ENCODE peak calls at places on chromosome 18, in seven cellular contexts. One of them, this sample, is unnamed.

GRCh38 chr18:25595274-25595673 is 243.3 kb upstream of the ZNF521 start:
- DNase-seq in adipocyte: no peak
- DNase-seq in neural progenitor cell: no peak
- DNase-seq in AG04450: no peak
- DNase-seq in tibial nerve: no peak
- DNase-seq in foreskin fibroblast: no peak
- DNase-seq in CD8-positive, alpha-beta T cell: no peak
- DNase-seq in this sample: no peak

GRCh38 chr18:10197097-10197496 is 257.3 kb upstream of the APCDD1 start:
- DNase-seq in tibial nerve: no peak
- DNase-seq in adipocyte: peak
- DNase-seq in AG04450: no peak
- DNase-seq in CD8-positive, alpha-beta T cell: no peak
- DNase-seq in foreskin fibroblast: no peak
- DNase-seq in neural progenitor cell: no peak
- DNase-seq in this sample: no peak

GRCh38 chr18:13436596-13436995 is 218.0 kb downstream of the LDLRAD4 start:
- DNase-seq in foreskin fibroblast: no peak
- DNase-seq in adipocyte: no peak
- DNase-seq in AG04450: no peak
- DNase-seq in CD8-positive, alpha-beta T cell: peak
- DNase-seq in neural progenitor cell: no peak
- DNase-seq in tibial nerve: no peak
- DNase-seq in this sample: no peak

GRCh38 chr18:38421016-38421415 is 855.4 kb upstream of the CELF4 start:
- DNase-seq in foreskin fibroblast: no peak
- DNase-seq in neural progenitor cell: peak
- DNase-seq in tibial nerve: no peak
- DNase-seq in CD8-positive, alpha-beta T cell: no peak
- DNase-seq in adipocyte: no peak
- DNase-seq in AG04450: no peak
- DNase-seq in this sample: no peak

GRCh38 chr18:46893360-46893759 is 23.9 kb downstream of the PIAS2 start:
- DNase-seq in neural progenitor cell: no peak
- DNase-seq in adipocyte: no peak
- DNase-seq in AG04450: no peak
- DNase-seq in foreskin fibroblast: no peak
- DNase-seq in CD8-positive, alpha-beta T cell: no peak
- DNase-seq in tibial nerve: no peak
- DNase-seq in this sample: no peak

GRCh38 chr18:30623401-30624065 is 419.0 kb downstream of the DSC3 start:
- DNase-seq in neural progenitor cell: no peak
- DNase-seq in adipocyte: no peak
- DNase-seq in foreskin fibroblast: no peak
- DNase-seq in CD8-positive, alpha-beta T cell: no peak
- DNase-seq in AG04450: no peak
- DNase-seq in tibial nerve: no peak
- DNase-seq in this sample: no peak

GRCh38 chr18:13530215-13530878 is 196.0 kb downstream of the FAM210A start:
- DNase-seq in tibial nerve: no peak
- DNase-seq in adipocyte: no peak
- DNase-seq in foreskin fibroblast: no peak
- DNase-seq in CD8-positive, alpha-beta T cell: peak
- DNase-seq in AG04450: no peak
- DNase-seq in neural progenitor cell: no peak
- DNase-seq in this sample: no peak

GRCh38 chr18:13606589-13607254 is 119.6 kb downstream of the FAM210A start:
- DNase-seq in neural progenitor cell: no peak
- DNase-seq in adipocyte: no peak
- DNase-seq in tibial nerve: no peak
- DNase-seq in foreskin fibroblast: no peak
- DNase-seq in AG04450: no peak
- DNase-seq in CD8-positive, alpha-beta T cell: no peak
- DNase-seq in this sample: no peak

GRCh38 chr18:46518438-46518837 is 138.6 kb downstream of the LOXHD1 start:
- DNase-seq in adipocyte: no peak
- DNase-seq in neural progenitor cell: peak
- DNase-seq in foreskin fibroblast: no peak
- DNase-seq in AG04450: no peak
- DNase-seq in CD8-positive, alpha-beta T cell: no peak
- DNase-seq in tibial nerve: no peak
- DNase-seq in this sample: no peak

GRCh38 chr18:8247700-8248099 is 361.5 kb upstream of the RAB12 start:
- DNase-seq in foreskin fibroblast: no peak
- DNase-seq in neural progenitor cell: peak
- DNase-seq in AG04450: no peak
- DNase-seq in CD8-positive, alpha-beta T cell: no peak
- DNase-seq in tibial nerve: no peak
- DNase-seq in adipocyte: no peak
- DNase-seq in this sample: no peak

GRCh38 chr18:63192171-63192884 is 127.2 kb downstream of the BCL2 start:
- DNase-seq in adipocyte: no peak
- DNase-seq in neural progenitor cell: no peak
- DNase-seq in CD8-positive, alpha-beta T cell: no peak
- DNase-seq in foreskin fibroblast: no peak
- DNase-seq in AG04450: no peak
- DNase-seq in tibial nerve: no peak
- DNase-seq in this sample: no peak

GRCh38 chr18:634551-635045 is 22.9 kb upstream of the TYMS start:
- DNase-seq in tibial nerve: no peak
- DNase-seq in CD8-positive, alpha-beta T cell: no peak
- DNase-seq in neural progenitor cell: peak
- DNase-seq in adipocyte: peak
- DNase-seq in AG04450: no peak
- DNase-seq in foreskin fibroblast: no peak
- DNase-seq in this sample: no peak

GRCh38 chr18:50075772-50076171 is 119.2 kb downstream of the MYO5B start:
- DNase-seq in neural progenitor cell: no peak
- DNase-seq in tibial nerve: no peak
- DNase-seq in CD8-positive, alpha-beta T cell: no peak
- DNase-seq in AG04450: no peak
- DNase-seq in adipocyte: no peak
- DNase-seq in foreskin fibroblast: no peak
- DNase-seq in this sample: no peak

GRCh38 chr18:50073319-50073718 is 121.6 kb downstream of the MYO5B start:
- DNase-seq in adipocyte: no peak
- DNase-seq in AG04450: no peak
- DNase-seq in foreskin fibroblast: no peak
- DNase-seq in neural progenitor cell: no peak
- DNase-seq in CD8-positive, alpha-beta T cell: no peak
- DNase-seq in tibial nerve: no peak
- DNase-seq in this sample: no peak

GRCh38 chr18:50079571-50080295 is 115.2 kb downstream of the MYO5B start:
- DNase-seq in tibial nerve: no peak
- DNase-seq in AG04450: no peak
- DNase-seq in adipocyte: no peak
- DNase-seq in CD8-positive, alpha-beta T cell: no peak
- DNase-seq in neural progenitor cell: no peak
- DNase-seq in foreskin fibroblast: no peak
- DNase-seq in this sample: no peak

GRCh38 chr18:50074404-50074803 is 120.5 kb downstream of the MYO5B start:
- DNase-seq in neural progenitor cell: no peak
- DNase-seq in AG04450: no peak
- DNase-seq in adipocyte: no peak
- DNase-seq in foreskin fibroblast: no peak
- DNase-seq in CD8-positive, alpha-beta T cell: no peak
- DNase-seq in tibial nerve: no peak
- DNase-seq in this sample: no peak

DNA sequence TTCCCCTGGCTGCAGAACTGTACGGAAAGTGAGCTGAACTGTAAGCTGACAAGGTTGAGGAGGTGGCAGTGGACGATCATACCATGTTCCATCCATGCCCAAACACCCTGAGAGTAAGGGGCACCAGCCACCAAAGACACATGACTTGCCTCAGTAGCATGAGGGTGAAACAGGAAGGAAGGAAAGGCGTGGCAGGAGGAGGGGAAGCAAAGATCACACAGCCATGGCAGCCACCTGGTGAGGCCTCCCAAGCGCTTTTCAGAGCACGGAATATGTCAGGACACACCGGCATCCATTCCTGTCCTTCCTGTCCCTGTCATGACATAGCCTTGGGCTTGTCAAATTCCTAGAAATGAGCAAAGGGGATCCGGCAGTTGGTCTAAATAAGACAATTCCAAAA is 118.7 kb downstream of the MYO5B start:
- DNase-seq in adipocyte: no peak
- DNase-seq in CD8-positive, alpha-beta T cell: no peak
- DNase-seq in foreskin fibroblast: no peak
- DNase-seq in AG04450: no peak
- DNase-seq in neural progenitor cell: no peak
- DNase-seq in tibial nerve: no peak
- DNase-seq in this sample: no peak
- H3K4me3 ChIP-seq in adipocyte: no peak
- H3K4me3 ChIP-seq in CD8-positive, alpha-beta T cell: no peak
- H3K4me3 ChIP-seq in foreskin fibroblast: no peak
- H3K4me3 ChIP-seq in AG04450: no peak
- H3K4me3 ChIP-seq in neural progenitor cell: no peak
- H3K4me3 ChIP-seq in tibial nerve: no peak
- H3K4me3 ChIP-seq in this sample: no peak

DNA sequence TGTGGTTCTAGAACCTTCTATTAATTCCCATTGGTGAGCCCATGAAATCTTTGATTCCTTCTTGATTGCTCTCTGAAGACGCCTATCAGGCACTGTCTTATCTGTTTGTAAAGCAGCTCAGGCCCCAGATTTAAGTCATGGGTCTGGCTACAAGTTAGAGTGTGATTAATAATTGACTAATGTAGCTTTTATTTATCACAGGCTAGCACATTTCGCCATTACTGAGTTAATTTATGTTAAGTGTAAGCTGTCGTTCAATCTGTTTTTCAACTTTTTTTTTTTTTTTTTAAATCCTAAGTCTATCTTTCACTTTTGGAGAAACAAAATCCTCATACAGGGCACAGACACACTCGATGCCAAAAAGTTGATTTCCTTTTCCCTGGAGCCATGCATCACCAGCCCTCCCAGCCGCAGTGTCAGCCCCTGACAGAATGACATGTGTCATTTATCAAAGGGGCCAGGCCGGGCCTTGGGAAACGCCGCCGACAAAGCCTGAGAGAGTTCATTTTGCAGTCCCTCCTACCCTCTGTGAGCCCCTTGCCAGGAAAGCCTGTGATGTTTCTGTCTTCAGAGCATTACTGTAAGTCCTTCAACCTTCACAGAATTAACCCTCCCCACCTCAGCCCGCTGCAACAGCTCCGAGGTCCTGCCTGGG is 15.8 kb downstream of the TSHZ1 start:
- DNase-seq in CD8-positive, alpha-beta T cell: no peak
- DNase-seq in adipocyte: no peak
- DNase-seq in tibial nerve: no peak
- DNase-seq in AG04450: no peak
- DNase-seq in foreskin fibroblast: no peak
- DNase-seq in neural progenitor cell: no peak
- DNase-seq in this sample: no peak
- H3K4me3 ChIP-seq in CD8-positive, alpha-beta T cell: no peak
- H3K4me3 ChIP-seq in adipocyte: peak
- H3K4me3 ChIP-seq in tibial nerve: peak
- H3K4me3 ChIP-seq in AG04450: peak
- H3K4me3 ChIP-seq in foreskin fibroblast: peak
- H3K4me3 ChIP-seq in neural progenitor cell: no peak
- H3K4me3 ChIP-seq in this sample: peak

DNA sequence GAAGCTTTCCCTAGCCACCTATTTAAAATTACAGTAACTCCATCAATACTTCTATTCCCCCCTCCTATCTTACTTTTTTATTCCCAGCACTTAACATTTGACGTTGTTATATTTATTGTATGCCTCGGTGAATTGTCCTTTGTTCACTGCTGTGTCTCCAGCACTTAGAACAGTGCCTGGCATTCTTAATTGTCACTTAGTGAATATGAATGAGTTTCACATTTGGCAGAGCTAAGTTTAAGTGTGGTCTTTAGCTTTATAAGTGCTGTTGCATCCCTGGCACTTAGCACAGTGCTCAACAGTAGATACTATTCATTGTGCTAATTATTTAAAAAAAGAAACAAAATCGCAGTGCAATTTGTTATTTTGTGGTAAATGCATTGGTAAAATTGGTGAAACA is 1.7 kb downstream of the RMP24 start:
- DNase-seq in foreskin fibroblast: no peak
- DNase-seq in neural progenitor cell: no peak
- DNase-seq in tibial nerve: no peak
- DNase-seq in adipocyte: no peak
- DNase-seq in AG04450: no peak
- DNase-seq in CD8-positive, alpha-beta T cell: no peak
- DNase-seq in this sample: no peak
- H3K4me3 ChIP-seq in foreskin fibroblast: no peak
- H3K4me3 ChIP-seq in neural progenitor cell: no peak
- H3K4me3 ChIP-seq in tibial nerve: no peak
- H3K4me3 ChIP-seq in adipocyte: no peak
- H3K4me3 ChIP-seq in AG04450: no peak
- H3K4me3 ChIP-seq in CD8-positive, alpha-beta T cell: no peak
- H3K4me3 ChIP-seq in this sample: no peak

GRCh38 chr18:68438536-68438935 is 276.4 kb downstream of the TMX3 start:
- DNase-seq in neural progenitor cell: no peak
- DNase-seq in AG04450: no peak
- DNase-seq in tibial nerve: no peak
- DNase-seq in foreskin fibroblast: no peak
- DNase-seq in CD8-positive, alpha-beta T cell: no peak
- DNase-seq in adipocyte: no peak
- DNase-seq in this sample: no peak

GRCh38 chr18:68440433-68440832 is 274.5 kb downstream of the TMX3 start:
- DNase-seq in CD8-positive, alpha-beta T cell: no peak
- DNase-seq in tibial nerve: no peak
- DNase-seq in foreskin fibroblast: no peak
- DNase-seq in neural progenitor cell: no peak
- DNase-seq in adipocyte: no peak
- DNase-seq in AG04450: no peak
- DNase-seq in this sample: no peak

GRCh38 chr18:68439672-68440071 is 275.2 kb downstream of the TMX3 start:
- DNase-seq in tibial nerve: no peak
- DNase-seq in foreskin fibroblast: no peak
- DNase-seq in AG04450: no peak
- DNase-seq in neural progenitor cell: no peak
- DNase-seq in CD8-positive, alpha-beta T cell: no peak
- DNase-seq in adipocyte: no peak
- DNase-seq in this sample: no peak

GRCh38 chr18:68441241-68441640 is 273.7 kb downstream of the TMX3 start:
- DNase-seq in foreskin fibroblast: no peak
- DNase-seq in neural progenitor cell: no peak
- DNase-seq in CD8-positive, alpha-beta T cell: no peak
- DNase-seq in tibial nerve: no peak
- DNase-seq in AG04450: no peak
- DNase-seq in adipocyte: no peak
- DNase-seq in this sample: no peak

GRCh38 chr18:68438983-68439382 is 275.9 kb downstream of the TMX3 start:
- DNase-seq in tibial nerve: no peak
- DNase-seq in neural progenitor cell: peak
- DNase-seq in foreskin fibroblast: peak
- DNase-seq in adipocyte: peak
- DNase-seq in CD8-positive, alpha-beta T cell: no peak
- DNase-seq in AG04450: no peak
- DNase-seq in this sample: peak
- H3K4me3 ChIP-seq in tibial nerve: no peak
- H3K4me3 ChIP-seq in neural progenitor cell: no peak
- H3K4me3 ChIP-seq in foreskin fibroblast: no peak
- H3K4me3 ChIP-seq in adipocyte: peak
- H3K4me3 ChIP-seq in CD8-positive, alpha-beta T cell: no peak
- H3K4me3 ChIP-seq in AG04450: no peak
- H3K4me3 ChIP-seq in this sample: no peak

GRCh38 chr18:56294484-56295183 is 343.8 kb downstream of the TXNL1 start:
- DNase-seq in CD8-positive, alpha-beta T cell: no peak
- DNase-seq in AG04450: no peak
- DNase-seq in tibial nerve: no peak
- DNase-seq in neural progenitor cell: no peak
- DNase-seq in foreskin fibroblast: no peak
- DNase-seq in adipocyte: no peak
- DNase-seq in this sample: no peak
- H3K4me3 ChIP-seq in CD8-positive, alpha-beta T cell: no peak
- H3K4me3 ChIP-seq in AG04450: no peak
- H3K4me3 ChIP-seq in tibial nerve: no peak
- H3K4me3 ChIP-seq in neural progenitor cell: no peak
- H3K4me3 ChIP-seq in foreskin fibroblast: no peak
- H3K4me3 ChIP-seq in adipocyte: no peak
- H3K4me3 ChIP-seq in this sample: no peak

This sample was measured in skeletal muscle cell.